ENCODE peak calls at places on chromosomes 4 and X, in nine cellular contexts. L, Y, G, O, F, X, B, V and I are unnamed samples.

GRCh38 chr4:100838286-100838685 is 320.5 kb upstream of the EMCN start:
- DNase-seq in L (no peak), Y (no peak), G (no peak), O (no peak), F (no peak), X (no peak), B (no peak), V (no peak), I (no peak)

GRCh38 chrX:148500428-148501120 is at the start of gene AFF2:
- DNase-seq in L (peak; percentile 21), Y (no peak), G (peak; percentile 54), O (peak; percentile 75), F (peak; percentile 49), X (peak; percentile 57), B (no peak), V (peak; percentile 48), I (peak; percentile 8)

GRCh38 chrX:65195621-65196020 is 219.4 kb upstream of the ZC4H2 start:
- DNase-seq in L (no peak), Y (no peak), G (no peak), O (no peak), F (no peak), X (no peak), B (no peak), V (no peak), I (no peak)

GRCh38 chr4:15479913-15480185 is 10.2 kb downstream of the CC2D2A start:
- DNase-seq in L (no peak), Y (no peak), G (no peak), O (no peak), F (no peak), X (no peak), B (no peak), V (no peak), I (no peak)

GRCh38 chr4:7561557-7561956 is 126.8 kb upstream of the PSAPL1 start:
- DNase-seq in L (no peak), Y (no peak), G (no peak), O (no peak), F (no peak), X (no peak), B (no peak), V (no peak), I (no peak)

GRCh38 chr4:3224971-3225850 is 23.7 kb upstream of the MSANTD1 start:
- DNase-seq in L (no peak), Y (no peak), G (no peak), O (no peak), F (peak; percentile 47), X (peak; percentile 39), B (no peak), V (no peak), I (no peak)

GRCh38 chr4:41661447-41662076 is 87.0 kb downstream of the PHOX2B start:
- DNase-seq in L (peak; percentile 71), Y (peak; percentile 67), G (no peak), O (peak; percentile 81), F (peak; percentile 57), X (peak; percentile 74), B (peak; percentile 60), V (peak; percentile 60), I (peak; percentile 60)

GRCh38 chrX:39163585-39163984 is 362.3 kb downstream of the MID1IP1 start:
- DNase-seq in L (no peak), Y (no peak), G (no peak), O (no peak), F (no peak), X (no peak), B (no peak), V (no peak), I (no peak)

GRCh38 chr4:8461086-8461485 is 20.5 kb downstream of the TRMT44 start:
- DNase-seq in L (no peak), Y (no peak), G (no peak), O (no peak), F (no peak), X (no peak), B (no peak), V (no peak), I (no peak)

GRCh38 chr4:114383721-114384120 is 214.9 kb upstream of the UGT8 start:
- DNase-seq in L (peak; percentile 33), Y (peak; percentile 69), G (no peak), O (no peak), F (no peak), X (no peak), B (peak; percentile 21), V (no peak), I (no peak)

GRCh38 chrX:132676102-132676501 is 187.3 kb upstream of the MBNL3 start:
- DNase-seq in L (no peak), Y (peak; percentile 4), G (no peak), O (peak; percentile 67), F (no peak), X (no peak), B (no peak), V (no peak), I (no peak)

GRCh38 chrX:121407627-121408026 is 360.2 kb downstream of the GLUD2 start:
- DNase-seq in L (no peak), Y (no peak), G (no peak), O (peak; percentile 52), F (no peak), X (no peak), B (no peak), V (no peak), I (no peak)

GRCh38 chrX:40083120-40083978 is 14.4 kb downstream of the BCOR start:
- DNase-seq in L (no peak), Y (peak; percentile 40), G (no peak), O (peak; percentile 86), F (peak; percentile 69), X (peak; percentile 67), B (no peak), V (peak; percentile 86), I (no peak)

GRCh38 chr4:113052379-113052951 is 3.0 kb downstream of the ANK2 start:
- DNase-seq in L (no peak), Y (peak; percentile 59), G (no peak), O (no peak), F (no peak), X (no peak), B (no peak), V (peak; percentile 3), I (peak; percentile 52)

GRCh38 chr4:140103676-140104075 is 50.3 kb downstream of the MAML3 start:
- DNase-seq in L (no peak), Y (peak; percentile 60), G (peak; percentile 25), O (no peak), F (no peak), X (no peak), B (no peak), V (no peak), I (no peak)

GRCh38 chrX:78652971-78653822 is 5.9 kb downstream of the RTL3 start:
- DNase-seq in L (no peak), Y (peak; percentile 88), G (no peak), O (no peak), F (no peak), X (no peak), B (no peak), V (peak; percentile 92), I (no peak)

GRCh38 chrX:12814434-12814833 is 23.2 kb downstream of the PRPS2 start:
- DNase-seq in L (peak; percentile 35), Y (peak; percentile 79), G (no peak), O (peak; percentile 80), F (no peak), X (no peak), B (peak; percentile 13), V (peak; percentile 72), I (peak; percentile 46)

GRCh38 chr4:3721627-3722026 is 44.6 kb upstream of the ADRA2C start:
- DNase-seq in L (peak; percentile 36), Y (no peak), G (no peak), O (no peak), F (no peak), X (no peak), B (no peak), V (no peak), I (peak; percentile 50)

GRCh38 chr4:119897260-119897659 is 169.4 kb downstream of the MAD2L1 start:
- DNase-seq in L (no peak), Y (no peak), G (no peak), O (no peak), F (no peak), X (no peak), B (no peak), V (no peak), I (no peak)

GRCh38 chr4:102535398-102536082 is 34.4 kb downstream of the NFKB1 start:
- DNase-seq in L (no peak), Y (peak; percentile 60), G (no peak), O (no peak), F (no peak), X (no peak), B (peak; percentile 11), V (no peak), I (no peak)

GRCh38 chr4:183618681-183619080 is 40.3 kb downstream of the RWDD4 start:
- DNase-seq in L (no peak), Y (no peak), G (no peak), O (no peak), F (no peak), X (no peak), B (no peak), V (no peak), I (no peak)

GRCh38 chrX:107576841-107577240 is 51.5 kb upstream of the PRPS1 start:
- DNase-seq in L (no peak), Y (no peak), G (no peak), O (no peak), F (no peak), X (no peak), B (no peak), V (no peak), I (no peak)

GRCh38 chrX:12548341-12548740 is 242.9 kb upstream of the PRPS2 start:
- DNase-seq in L (no peak), Y (no peak), G (no peak), O (no peak), F (no peak), X (no peak), B (no peak), V (no peak), I (no peak)

GRCh38 chr4:162634390-162634789 is 470.6 kb upstream of the FSTL5 start:
- DNase-seq in L (no peak), Y (no peak), G (no peak), O (no peak), F (no peak), X (no peak), B (no peak), V (no peak), I (no peak)

GRCh38 chrX:86066998-86067397 is 19.6 kb upstream of the CHM start:
- DNase-seq in L (no peak), Y (peak; percentile 12), G (no peak), O (no peak), F (no peak), X (no peak), B (no peak), V (peak; percentile 24), I (no peak)

GRCh38 chr4:1712216-1713002 is at the start of gene SLBP:
- DNase-seq in L (peak; percentile 91), Y (peak; percentile 92), G (peak; percentile 99), O (peak; percentile 97), F (peak; percentile 99), X (peak; percentile 97), B (peak; percentile 94), V (peak; percentile 98), I (peak; percentile 85)

GRCh38 chr4:100022792-100023222 is 72.7 kb upstream of the H2AZ1 start:
- DNase-seq in L (no peak), Y (no peak), G (no peak), O (peak; percentile 82), F (no peak), X (no peak), B (no peak), V (no peak), I (no peak)

GRCh38 chrX:134186362-134187121 is 50.4 kb upstream of the CCDC160 start:
- DNase-seq in L (no peak), Y (peak; percentile 60), G (peak; percentile 47), O (no peak), F (no peak), X (no peak), B (no peak), V (peak; percentile 66), I (no peak)

GRCh38 chr4:24967346-24967745 is 54.5 kb upstream of the CCDC149 start:
- DNase-seq in L (no peak), Y (no peak), G (no peak), O (no peak), F (no peak), X (no peak), B (no peak), V (no peak), I (no peak)

GRCh38 chrX:48927125-48927524 is 8.3 kb upstream of the PIM2 start:
- DNase-seq in L (no peak), Y (no peak), G (no peak), O (peak; percentile 80), F (no peak), X (no peak), B (no peak), V (no peak), I (no peak)

GRCh38 chr4:164204434-164204833 is 549.5 kb upstream of the SMIM31 start:
- DNase-seq in L (no peak), Y (peak; percentile 92), G (no peak), O (peak; percentile 48), F (no peak), X (no peak), B (peak; percentile 62), V (no peak), I (no peak)